ENCODE peak calls at places on chromosomes 12 and 14, in ten cellular contexts. One of them, this sample, is unnamed.

GRCh38 chr12:85835417-85835809 is 796 bp downstream of the RASSF9 start:
- DNase-seq in Caki2: no peak
- DNase-seq in T-cell: no peak
- DNase-seq in AG08396: no peak
- DNase-seq in fibroblast of the aortic adventitia: peak
- DNase-seq in CD8-positive, alpha-beta T cell: no peak
- DNase-seq in astrocyte: peak
- DNase-seq in HEK293T: no peak
- DNase-seq in NCI-H1694: no peak
- DNase-seq in HFF-Myc: no peak
- DNase-seq in this sample: peak

GRCh38 chr12:123995023-123995422 is 22.0 kb downstream of the ZNF664 start:
- DNase-seq in CD8-positive, alpha-beta T cell: no peak
- DNase-seq in HFF-Myc: peak
- DNase-seq in fibroblast of the aortic adventitia: peak
- DNase-seq in astrocyte: peak
- DNase-seq in HEK293T: no peak
- DNase-seq in T-cell: no peak
- DNase-seq in Caki2: no peak
- DNase-seq in AG08396: peak
- DNase-seq in NCI-H1694: no peak
- DNase-seq in this sample: no peak

GRCh38 chr12:16482726-16483125 is 123.2 kb downstream of the LMO3 start:
- DNase-seq in T-cell: no peak
- DNase-seq in HEK293T: no peak
- DNase-seq in HFF-Myc: no peak
- DNase-seq in AG08396: no peak
- DNase-seq in Caki2: no peak
- DNase-seq in NCI-H1694: no peak
- DNase-seq in astrocyte: peak
- DNase-seq in CD8-positive, alpha-beta T cell: no peak
- DNase-seq in fibroblast of the aortic adventitia: peak
- DNase-seq in this sample: no peak

GRCh38 chr12:59444932-59445331 is 150.9 kb upstream of the SLC16A7 start:
- DNase-seq in fibroblast of the aortic adventitia: peak
- DNase-seq in T-cell: peak
- DNase-seq in HFF-Myc: no peak
- DNase-seq in NCI-H1694: no peak
- DNase-seq in Caki2: no peak
- DNase-seq in astrocyte: no peak
- DNase-seq in CD8-positive, alpha-beta T cell: no peak
- DNase-seq in AG08396: no peak
- DNase-seq in HEK293T: no peak
- DNase-seq in this sample: no peak

GRCh38 chr12:51891843-51892242 is 3.9 kb downstream of the ANKRD33 start:
- DNase-seq in Caki2: no peak
- DNase-seq in fibroblast of the aortic adventitia: peak
- DNase-seq in CD8-positive, alpha-beta T cell: no peak
- DNase-seq in AG08396: peak
- DNase-seq in HEK293T: no peak
- DNase-seq in NCI-H1694: no peak
- DNase-seq in HFF-Myc: no peak
- DNase-seq in astrocyte: no peak
- DNase-seq in T-cell: no peak
- DNase-seq in this sample: no peak

GRCh38 chr12:5200276-5201087 is 156.8 kb downstream of the KCNA5 start:
- DNase-seq in AG08396: peak
- DNase-seq in HFF-Myc: no peak
- DNase-seq in fibroblast of the aortic adventitia: no peak
- DNase-seq in CD8-positive, alpha-beta T cell: no peak
- DNase-seq in HEK293T: peak
- DNase-seq in T-cell: no peak
- DNase-seq in astrocyte: no peak
- DNase-seq in Caki2: peak
- DNase-seq in NCI-H1694: no peak
- DNase-seq in this sample: peak

GRCh38 chr14:99546230-99546879 is 57.7 kb downstream of the CCDC85C start:
- DNase-seq in HEK293T: no peak
- DNase-seq in T-cell: no peak
- DNase-seq in Caki2: no peak
- DNase-seq in astrocyte: no peak
- DNase-seq in NCI-H1694: peak
- DNase-seq in CD8-positive, alpha-beta T cell: no peak
- DNase-seq in HFF-Myc: no peak
- DNase-seq in fibroblast of the aortic adventitia: no peak
- DNase-seq in AG08396: no peak
- DNase-seq in this sample: peak

GRCh38 chr14:82537831-82538230 is 1004.2 kb upstream of the SEL1L start:
- DNase-seq in NCI-H1694: no peak
- DNase-seq in HFF-Myc: no peak
- DNase-seq in astrocyte: no peak
- DNase-seq in HEK293T: no peak
- DNase-seq in fibroblast of the aortic adventitia: no peak
- DNase-seq in Caki2: no peak
- DNase-seq in T-cell: no peak
- DNase-seq in AG08396: no peak
- DNase-seq in CD8-positive, alpha-beta T cell: no peak
- DNase-seq in this sample: peak

GRCh38 chr14:59272633-59273032 is 84.2 kb downstream of the DAAM1 start:
- DNase-seq in CD8-positive, alpha-beta T cell: no peak
- DNase-seq in HFF-Myc: no peak
- DNase-seq in AG08396: no peak
- DNase-seq in NCI-H1694: no peak
- DNase-seq in astrocyte: no peak
- DNase-seq in Caki2: no peak
- DNase-seq in T-cell: no peak
- DNase-seq in HEK293T: no peak
- DNase-seq in fibroblast of the aortic adventitia: no peak
- DNase-seq in this sample: no peak

GRCh38 chr12:124809878-124810277 is 53.8 kb downstream of the SCARB1 start:
- DNase-seq in HEK293T: no peak
- DNase-seq in NCI-H1694: no peak
- DNase-seq in fibroblast of the aortic adventitia: peak
- DNase-seq in Caki2: no peak
- DNase-seq in astrocyte: peak
- DNase-seq in HFF-Myc: no peak
- DNase-seq in T-cell: no peak
- DNase-seq in AG08396: peak
- DNase-seq in CD8-positive, alpha-beta T cell: no peak
- DNase-seq in this sample: no peak

GRCh38 chr12:16048511-16048910 is 137.4 kb downstream of the DERA start:
- DNase-seq in CD8-positive, alpha-beta T cell: no peak
- DNase-seq in AG08396: no peak
- DNase-seq in Caki2: no peak
- DNase-seq in HFF-Myc: no peak
- DNase-seq in fibroblast of the aortic adventitia: no peak
- DNase-seq in NCI-H1694: no peak
- DNase-seq in astrocyte: no peak
- DNase-seq in T-cell: no peak
- DNase-seq in HEK293T: no peak
- DNase-seq in this sample: no peak

GRCh38 chr14:65791551-65791981 is 379.0 kb downstream of the FUT8 start:
- DNase-seq in HFF-Myc: no peak
- DNase-seq in Caki2: peak
- DNase-seq in NCI-H1694: no peak
- DNase-seq in HEK293T: no peak
- DNase-seq in AG08396: peak
- DNase-seq in astrocyte: peak
- DNase-seq in T-cell: peak
- DNase-seq in fibroblast of the aortic adventitia: peak
- DNase-seq in CD8-positive, alpha-beta T cell: no peak
- DNase-seq in this sample: peak